ENCODE peak calls at places on chromosomes 6 and 20, in six cellular contexts. P is iPS-NIHi11; R is tibial nerve; A is substantia nigra; V is CD8-positive, alpha-beta T cell; L is NCI-H446 treated with DMSO at 0.1 percent for 48 hours. G is an unnamed sample.

GRCh38 chr6:26045046-26045938 is 41.9 kb upstream of the HFE start:
- DNase-seq in R (peak; percentile 64), V (peak; percentile 70), P (no peak), L (no peak), A (peak; percentile 14), G (peak; percentile 91)

GRCh38 chr6:77097940-77098339 is 365.4 kb downstream of the HTR1B start:
- DNase-seq in L (no peak), R (no peak), V (no peak), A (no peak), P (no peak), G (no peak)

GRCh38 chr6:15411766-15412165 is 165.9 kb downstream of the JARID2 start:
- DNase-seq in P (no peak), R (no peak), L (no peak), A (no peak), V (no peak), G (no peak)

GRCh38 chr6:15464211-15464725 is 198.6 kb downstream of the DTNBP1 start:
- DNase-seq in P (peak; percentile 49), R (no peak), V (peak; percentile 37), A (no peak), L (no peak), G (no peak)

GRCh38 chr6:82040405-82041221 is 206.9 kb downstream of the IBTK start:
- DNase-seq in L (no peak), P (peak; percentile 46), R (no peak), V (no peak), A (no peak), G (peak; percentile 8)

GRCh38 chr6:45986746-45987274 is 28.9 kb downstream of the CLIC5 start:
- DNase-seq in L (no peak), P (no peak), R (no peak), V (no peak), A (no peak), G (no peak)

GRCh38 chr6:33108307-33108706 is 32.5 kb downstream of the HLA-DPB1 start:
- DNase-seq in L (no peak), P (no peak), V (no peak), R (no peak), A (no peak), G (no peak)

GRCh38 chr6:50147371-50147770 is 97.6 kb upstream of the DEFB112 start:
- DNase-seq in V (no peak), L (no peak), P (no peak), R (no peak), A (no peak), G (no peak)

GRCh38 chr6:27505209-27506027 is 32.5 kb upstream of the ZNF184 start:
- DNase-seq in P (peak; percentile 58), L (peak; percentile 69), A (no peak), R (peak; percentile 47), V (peak; percentile 27), G (no peak)

GRCh38 chr6:16276991-16277981 is 38.9 kb downstream of the GMPR start:
- DNase-seq in A (no peak), R (peak; percentile 16), L (no peak), V (no peak), P (peak; percentile 83), G (peak; percentile 11)

GRCh38 chr6:13383280-13384163 is 55.2 kb upstream of the TBC1D7 start:
- DNase-seq in V (no peak), P (no peak), A (no peak), R (no peak), L (no peak), G (no peak)

GRCh38 chr6:47264775-47265184 is 44.9 kb downstream of the TNFRSF21 start:
- DNase-seq in R (no peak), L (no peak), V (no peak), P (no peak), A (no peak), G (no peak)

GRCh38 chr20:33349493-33349892 is 51.8 kb downstream of the CDK5RAP1 start:
- DNase-seq in V (no peak), L (no peak), A (no peak), R (no peak), P (no peak), G (no peak)

GRCh38 chr6:163828038-163828790 is 413.7 kb downstream of the QKI start:
- DNase-seq in A (no peak), P (no peak), R (no peak), V (no peak), L (no peak), G (no peak)

GRCh38 chr6:148309301-148309700 is 33.3 kb upstream of the SASH1 start:
- DNase-seq in V (no peak), R (no peak), L (no peak), A (no peak), P (no peak), G (no peak)

G was measured in hippocampal formation.